ENCODE peak calls at places on chromosome 5, in eight cellular contexts. X is PC-3, D is IMR-90, P is fibroblast of lung, G is neuronal stem cell, F is GM23248, H is mesendoderm, W is HepG2. C is an unnamed sample.

GRCh38 chr5:173581408-173582197 is 34.8 kb downstream of the BOD1 start:
- DNase-seq in G (peak; percentile 64), D (peak; percentile 27), P (peak; percentile 15), W (peak; percentile 12), H (peak; percentile 72), X (peak; percentile 70), F (peak; percentile 64), C (peak; percentile 44)

GRCh38 chr5:177496111-177497010 is 1.0 kb downstream of the PDLIM7 start:
- DNase-seq in P (peak; percentile 95), X (peak; percentile 90), G (peak; percentile 89), W (peak; percentile 85), D (peak; percentile 94), H (peak; percentile 97), F (peak; percentile 96), C (no peak)

GRCh38 chr5:149206524-149207141 is 65.0 kb upstream of the AFAP1L1 start:
- DNase-seq in G (no peak), W (no peak), F (no peak), H (no peak), P (peak; percentile 24), D (peak; percentile 45), X (no peak), C (no peak)

GRCh38 chr5:137303509-137303908 is 195.6 kb downstream of the SPOCK1 start:
- DNase-seq in X (no peak), G (no peak), P (no peak), H (no peak), W (no peak), F (no peak), D (no peak), C (no peak)

GRCh38 chr5:19977069-19977468 is 10.9 kb downstream of the CDH18 start:
- DNase-seq in D (no peak), G (no peak), H (no peak), X (no peak), F (no peak), P (no peak), W (no peak), C (no peak)

GRCh38 chr5:5069851-5070250 is 70.3 kb upstream of the ADAMTS16 start:
- DNase-seq in W (no peak), X (no peak), P (no peak), H (no peak), D (no peak), F (no peak), G (no peak), C (no peak)

GRCh38 chr5:128480158-128480557 is 57.9 kb downstream of the FBN2 start:
- DNase-seq in W (no peak), F (no peak), G (no peak), P (no peak), D (no peak), X (no peak), H (no peak), C (no peak)

GRCh38 chr5:1063661-1064382 is 48.0 kb downstream of the SLC12A7 start:
- DNase-seq in P (no peak), X (no peak), H (no peak), W (no peak), F (no peak), D (no peak), G (no peak), C (no peak)

GRCh38 chr5:143390258-143390657 is 13.2 kb downstream of the NR3C1 start:
- DNase-seq in X (no peak), G (no peak), H (no peak), F (no peak), P (no peak), D (no peak), W (no peak), C (no peak)

GRCh38 chr5:57037355-57037754 is 85.4 kb upstream of the MIER3 start:
- DNase-seq in P (no peak), W (peak; percentile 8), D (no peak), G (no peak), F (no peak), H (peak; percentile 84), X (no peak), C (no peak)

GRCh38 chr5:65914644-65915196 is 11.7 kb upstream of the ERBIN start:
- DNase-seq in G (no peak), H (no peak), F (no peak), D (no peak), X (no peak), P (no peak), W (peak; percentile 17), C (peak; percentile 36)

GRCh38 chr5:133842846-133843725 is 125.3 kb downstream of the C5orf15 start:
- DNase-seq in F (no peak), P (peak; percentile 60), H (peak; percentile 9), D (no peak), W (no peak), G (no peak), X (no peak), C (no peak)

GRCh38 chr5:100901851-100902341 is 1.2 kb downstream of the ST8SIA4 start:
- DNase-seq in F (peak; percentile 3), G (peak; percentile 26), P (peak; percentile 12), D (no peak), W (no peak), X (peak; percentile 46), H (peak; percentile 84), C (peak; percentile 37)

GRCh38 chr5:100902406-100903035 is 561 bp downstream of the ST8SIA4 start:
- DNase-seq in W (no peak), H (peak; percentile 62), D (no peak), G (peak; percentile 15), P (no peak), X (peak; percentile 24), F (peak; percentile 15), C (peak; percentile 18)

GRCh38 chr5:100904259-100904822 is 1.3 kb upstream of the ST8SIA4 start:
- DNase-seq in H (peak; percentile 4), P (no peak), G (no peak), X (no peak), F (no peak), D (no peak), W (no peak), C (peak; percentile 24)

GRCh38 chr5:100905259-100905914 is 2.3 kb upstream of the ST8SIA4 start:
- DNase-seq in X (no peak), P (no peak), F (no peak), W (no peak), H (no peak), G (no peak), D (no peak), C (no peak)

DNA sequence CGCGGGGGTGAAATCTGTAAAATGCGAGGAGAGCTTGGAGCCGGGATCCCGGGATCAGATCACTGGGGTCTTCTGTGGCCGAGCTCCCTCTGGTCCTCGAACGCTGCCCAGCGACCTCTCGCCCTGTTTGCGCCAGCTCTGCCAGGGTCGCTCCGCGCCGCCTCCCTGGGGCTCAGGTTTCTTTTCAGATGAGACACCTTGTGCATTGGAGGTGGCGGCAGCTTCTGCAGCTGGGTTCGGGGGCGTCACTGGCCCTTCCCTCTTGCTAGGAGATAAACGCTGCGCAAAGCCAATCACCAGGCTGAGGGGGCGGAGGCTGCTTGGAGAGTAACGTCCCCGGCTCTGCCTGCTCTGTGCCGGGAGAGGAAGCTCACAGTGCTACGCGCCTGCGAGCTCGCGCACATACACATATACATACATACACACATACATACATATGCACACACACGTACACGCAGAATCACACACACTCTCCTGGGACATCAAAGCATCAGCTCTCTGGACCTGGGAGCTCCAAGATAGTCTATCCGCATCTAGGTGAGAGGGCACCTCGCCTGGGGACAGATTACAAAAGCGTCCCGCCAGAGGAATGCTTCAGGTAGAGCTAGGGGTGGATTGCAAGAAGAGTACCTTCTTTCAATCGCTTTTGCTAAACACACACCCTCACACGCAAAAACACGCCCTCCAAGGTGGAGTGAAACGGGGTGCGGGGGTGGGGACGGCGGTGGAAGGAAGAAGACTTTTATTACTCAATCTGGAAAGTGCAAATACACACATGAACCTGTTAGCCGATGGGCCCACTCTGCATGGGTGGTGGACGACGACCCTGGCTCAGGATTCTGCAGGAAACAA is at the start of gene ST8SIA4:
- DNase-seq in F (peak; percentile 49), H (peak; percentile 94), P (peak; percentile 82), G (peak; percentile 76), W (no peak), D (peak; percentile 33), X (peak; percentile 85), C (peak; percentile 84)
- H3K27ac ChIP-seq in F (no peak within 1 kb of the TSS), H (no peak within 1 kb of the TSS), P (no peak within 1 kb of the TSS), G (no peak within 1 kb of the TSS), W (no peak within 1 kb of the TSS), D (no peak within 1 kb of the TSS), X (no peak within 1 kb of the TSS), C (peak within 1 kb of the TSS; percentile 76)

GRCh38 chr5:135383803-135384495 is 15.1 kb downstream of the MACROH2A1 start:
- DNase-seq in D (no peak), P (no peak), X (no peak), F (peak; percentile 43), H (no peak), W (no peak), G (no peak), C (no peak)
- H3K4me1 ChIP-seq in D (peaks cover 30% of the 10 kb centered on the region), P (peaks cover 25% of the 10 kb centered on the region), X (peaks cover 21% of the 10 kb centered on the region), F (peaks cover 51% of the 10 kb centered on the region), H (no peaks in the 10 kb centered on the region), W (no peaks in the 10 kb centered on the region), G (no peaks in the 10 kb centered on the region), C (peaks cover 4% of the 10 kb centered on the region)

GRCh38 chr5:167058481-167058880 is 1233.0 kb upstream of the WWC1 start:
- DNase-seq in P (no peak), F (no peak), H (no peak), W (no peak), X (no peak), D (no peak), G (no peak), C (no peak)
- H3K9ac ChIP-seq in P (no peak overlapping the region), F (no peak overlapping the region), H (no peak overlapping the region), W (no peak overlapping the region), X (no peak overlapping the region), D (no peak overlapping the region), G (no peak overlapping the region), C (no peak overlapping the region)

GRCh38 chr5:59193616-59194319 is 610.9 kb downstream of the RAB3C start:
- DNase-seq in F (peak; percentile 99), D (peak; percentile 94), G (no peak), H (no peak), W (no peak), X (peak; percentile 75), P (peak; percentile 95), C (no peak)

GRCh38 chr5:59198832-59199231 is 616.0 kb downstream of the RAB3C start:
- DNase-seq in X (no peak), W (no peak), F (no peak), D (no peak), H (no peak), G (no peak), P (no peak), C (no peak)

GRCh38 chr5:59198365-59198764 is 615.5 kb downstream of the RAB3C start:
- DNase-seq in P (no peak), W (no peak), D (no peak), F (no peak), X (no peak), H (no peak), G (no peak), C (no peak)

GRCh38 chr5:59199868-59200267 is 617.0 kb downstream of the RAB3C start:
- DNase-seq in D (no peak), F (no peak), H (no peak), W (no peak), P (no peak), G (no peak), X (no peak), C (no peak)

GRCh38 chr5:59197911-59198310 is 615.0 kb downstream of the RAB3C start:
- DNase-seq in X (no peak), H (no peak), W (no peak), G (no peak), P (no peak), D (no peak), F (no peak), C (no peak)
- H3K27ac ChIP-seq in X (no peak overlapping the region), H (no peak overlapping the region), W (no peak overlapping the region), G (no peak overlapping the region), P (no peak overlapping the region), D (no peak overlapping the region), F (no peak overlapping the region), C (no peak overlapping the region)